ENCODE peak calls at places on chromosome 18, in six cellular contexts. G is pancreas, N is choroid plexus epithelial cell, U is astrocyte of the spinal cord, D is sigmoid colon, E is thoracic aorta. W is an unnamed sample.

GRCh38 chr18:79583984-79584401 is 95.6 kb upstream of the CTDP1 start:
- DNase-seq in D (peak), E (no peak), N (no peak), G (peak), U (no peak), W (no peak)

GRCh38 chr18:54052259-54052658 is 172.2 kb downstream of the MBD2 start:
- DNase-seq in D (no peak), E (no peak), G (no peak), N (no peak), U (no peak), W (no peak)

GRCh38 chr18:48621240-48621639 is 82.4 kb downstream of the CTIF start:
- DNase-seq in G (no peak), E (no peak), U (peak), D (no peak), N (peak), W (no peak)

GRCh38 chr18:48725596-48725995 is 186.8 kb downstream of the CTIF start:
- DNase-seq in G (no peak), E (no peak), U (no peak), D (no peak), N (no peak), W (no peak)

GRCh38 chr18:13612111-13612997 is 114.0 kb downstream of the FAM210A start:
- DNase-seq in U (no peak), G (no peak), E (no peak), N (no peak), D (peak), W (peak)

GRCh38 chr18:76099931-76100457 is 395.0 kb downstream of the ZNF516 start:
- DNase-seq in N (no peak), U (no peak), G (no peak), D (no peak), E (no peak), W (no peak)

GRCh38 chr18:77067315-77068061 is 65.1 kb downstream of the MBP start:
- DNase-seq in N (peak), D (peak), E (peak), U (peak), G (no peak), W (no peak)

GRCh38 chr18:9765505-9765904 is 57.4 kb downstream of the RAB31 start:
- DNase-seq in E (no peak), U (no peak), D (no peak), G (no peak), N (no peak), W (no peak)

GRCh38 chr18:79927597-79928562 is 23.6 kb downstream of the SLC66A2 start:
- DNase-seq in U (no peak), E (no peak), N (no peak), G (no peak), D (peak), W (peak)

GRCh38 chr18:3447035-3447894 is 2.7 kb upstream of the TGIF1 start:
- DNase-seq in U (peak), E (no peak), D (peak), N (peak), G (peak), W (no peak)

GRCh38 chr18:41315134-41315533 is 639.9 kb upstream of the PIK3C3 start:
- DNase-seq in G (no peak), E (no peak), N (no peak), D (no peak), U (no peak), W (no peak)

GRCh38 chr18:59324623-59324971 is 6.1 kb upstream of the CPLX4 start:
- DNase-seq in E (no peak), D (no peak), U (no peak), G (no peak), N (no peak), W (no peak)

GRCh38 chr18:9850297-9850696 is 35.5 kb upstream of the TXNDC2 start:
- DNase-seq in D (no peak), N (no peak), U (no peak), G (no peak), E (no peak), W (no peak)

GRCh38 chr18:78980279-78980771 is 707 bp downstream of the SALL3 start:
- DNase-seq in U (no peak), G (no peak), E (no peak), D (no peak), N (no peak), W (no peak)

GRCh38 chr18:2325308-2325849 is 245.9 kb downstream of the METTL4 start:
- DNase-seq in U (peak), D (no peak), G (no peak), E (no peak), N (peak), W (no peak)

GRCh38 chr18:79200546-79201268 is 131.5 kb downstream of the ATP9B start:
- DNase-seq in E (peak), N (peak), U (no peak), G (peak), D (peak), W (peak)

GRCh38 chr18:53701697-53702096 is 522.8 kb downstream of the MBD2 start:
- DNase-seq in U (no peak), E (no peak), D (no peak), N (no peak), G (no peak), W (no peak)

GRCh38 chr18:78639597-78639950 is 340.0 kb upstream of the SALL3 start:
- DNase-seq in D (no peak), U (no peak), G (no peak), E (no peak), N (no peak), W (no peak)

GRCh38 chr18:21634588-21635199 is 22.6 kb downstream of the SNRPD1 start:
- DNase-seq in E (no peak), D (no peak), G (no peak), N (no peak), U (no peak), W (no peak)

GRCh38 chr18:21629089-21629832 is 17.1 kb downstream of the SNRPD1 start:
- DNase-seq in E (no peak), U (no peak), D (no peak), G (no peak), N (no peak), W (no peak)

GRCh38 chr18:21636769-21637168 is 24.7 kb downstream of the SNRPD1 start:
- DNase-seq in G (no peak), E (no peak), U (no peak), N (no peak), D (no peak), W (no peak)

DNA sequence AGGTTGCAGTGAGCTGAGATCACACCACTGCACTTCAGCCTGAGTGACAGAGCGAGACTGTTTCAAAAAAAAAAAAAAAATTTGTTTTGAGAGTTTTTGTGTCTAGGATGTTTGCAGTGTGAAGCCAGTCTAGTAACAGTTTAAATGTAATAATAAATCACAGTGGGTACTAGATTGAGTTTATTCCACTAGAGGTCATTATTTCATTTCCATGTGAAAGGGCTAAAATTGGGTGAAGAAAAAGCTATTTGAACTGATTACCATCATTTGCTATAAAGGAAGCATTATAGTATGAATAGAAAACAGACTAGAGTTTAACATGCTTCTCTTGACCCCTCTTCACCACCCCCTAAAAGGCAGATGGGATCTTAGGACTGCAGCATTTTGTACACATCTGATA is 20.3 kb downstream of the SNRPD1 start:
- DNase-seq in N (peak), D (no peak), U (no peak), E (no peak), G (no peak), W (no peak)
- TF ChIP-seq CTCF in N (peak), D (no peak), U (no peak), E (no peak), G (no peak), W (no peak)

DNA sequence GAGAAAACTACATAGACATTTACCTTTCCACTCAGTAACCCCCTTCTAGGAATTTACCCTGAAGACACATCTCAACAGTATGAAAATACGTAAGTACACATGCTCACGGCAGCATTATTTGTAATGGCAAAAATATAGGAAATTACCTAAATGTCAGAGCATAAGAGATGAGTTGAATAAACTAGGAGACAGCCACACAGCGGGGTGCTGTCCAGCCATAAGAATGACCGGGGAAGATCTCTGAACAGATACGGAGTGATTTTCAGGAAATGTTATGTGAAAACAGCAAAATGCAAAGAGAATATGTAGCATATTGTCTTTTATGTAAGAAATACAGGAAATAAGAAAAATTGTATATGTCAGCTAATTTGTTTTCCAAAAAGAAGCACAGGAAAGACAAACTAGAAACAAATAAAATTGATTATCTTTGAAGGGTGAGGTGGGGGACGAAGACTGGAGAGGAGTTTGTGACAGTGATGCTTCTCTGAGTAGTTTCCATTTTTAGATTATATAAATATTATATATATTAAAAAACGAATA is 195.3 kb downstream of the HAUS1 start:
- DNase-seq in E (no peak), G (no peak), N (no peak), U (no peak), D (no peak), W (no peak)
- TF ChIP-seq CTCF in E (no peak), G (no peak), N (no peak), U (no peak), D (no peak), W (no peak)

GRCh38 chr18:55337153-55337552 is 250.8 kb downstream of the TCF4 start:
- DNase-seq in G (no peak), D (no peak), E (no peak), N (no peak), U (no peak), W (no peak)

GRCh38 chr18:55339990-55340389 is 248.0 kb downstream of the TCF4 start:
- DNase-seq in G (no peak), D (no peak), N (no peak), U (no peak), E (no peak), W (no peak)

GRCh38 chr18:55337908-55338521 is 250.0 kb downstream of the TCF4 start:
- DNase-seq in E (no peak), N (no peak), G (no peak), U (no peak), D (peak), W (no peak)

GRCh38 chr18:55340998-55341397 is 247.0 kb downstream of the TCF4 start:
- DNase-seq in E (no peak), G (no peak), N (no peak), D (no peak), U (no peak), W (no peak)

DNA sequence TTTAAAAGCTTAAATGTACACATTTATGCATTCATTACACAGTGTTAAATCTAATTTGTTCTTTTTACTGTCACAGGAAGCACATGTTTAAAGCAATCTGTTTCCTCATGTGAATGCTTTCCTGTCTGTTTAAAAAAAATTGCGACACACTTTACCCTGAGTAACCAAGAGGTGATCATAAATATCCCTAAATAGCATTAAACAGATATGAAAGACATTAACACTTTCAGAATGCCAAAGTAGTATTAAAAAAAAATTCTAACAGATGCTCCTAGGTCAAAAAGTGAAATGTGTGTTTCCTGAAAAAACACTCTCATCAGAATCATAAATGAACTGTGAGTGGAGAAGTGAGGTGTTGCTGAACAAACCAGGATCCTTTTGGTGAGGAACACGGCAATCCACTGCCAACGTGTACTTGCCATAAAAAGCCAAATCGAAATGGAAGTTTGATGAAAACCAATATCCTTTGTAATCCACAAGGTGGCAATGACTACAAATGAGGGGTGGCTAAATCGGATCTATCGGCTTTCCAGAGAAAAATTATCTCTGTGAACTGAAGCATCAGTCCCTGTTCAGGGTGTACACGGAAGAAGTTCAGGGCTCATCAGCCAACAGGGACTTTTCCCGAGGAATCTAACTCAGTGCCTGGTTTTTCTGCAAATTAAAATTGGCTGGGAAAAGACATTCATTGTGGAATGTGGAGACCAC is 248.9 kb downstream of the TCF4 start:
- DNase-seq in U (no peak), G (no peak), E (no peak), D (no peak), N (peak), W (no peak)
- TF ChIP-seq CTCF in U (peak), G (no peak), E (no peak), D (no peak), N (peak), W (peak)

GRCh38 chr18:50338676-50339075 is 36.2 kb upstream of the SKA1 start:
- DNase-seq in D (no peak), G (no peak), U (no peak), N (no peak), E (no peak), W (no peak)

GRCh38 chr18:50334546-50335152 is 40.2 kb upstream of the SKA1 start:
- DNase-seq in E (no peak), G (no peak), U (no peak), N (no peak), D (no peak), W (no peak)

GRCh38 chr18:50338122-50338521 is 36.7 kb upstream of the SKA1 start:
- DNase-seq in D (no peak), U (no peak), N (no peak), G (no peak), E (no peak), W (no peak)

GRCh38 chr18:50341443-50341842 is 33.4 kb upstream of the SKA1 start:
- DNase-seq in E (no peak), N (no peak), D (no peak), G (no peak), U (no peak), W (no peak)

GRCh38 chr18:50340078-50340477 is 34.8 kb upstream of the SKA1 start:
- DNase-seq in E (no peak), N (no peak), U (no peak), D (no peak), G (no peak), W (no peak)
- TF ChIP-seq CTCF in E (no peak), N (no peak), U (no peak), D (no peak), G (no peak), W (no peak)

W was measured in dorsolateral prefrontal cortex.